ENCODE peak calls at places on chromosomes 16 and 17, in five cellular contexts. One of them, this sample, is unnamed.

GRCh38 chr16:10741844-10742243 is 1.8 kb upstream of the NUBP1 start:
- DNase-seq in upper lobe of right lung: no peak
- DNase-seq in H1: no peak
- DNase-seq in cardiac muscle cell: peak
- DNase-seq in endothelial cell of umbilical vein: no peak
- DNase-seq in this sample: peak

GRCh38 chr17:63826468-63827001 is 696 bp upstream of the PSMC5 start:
- DNase-seq in upper lobe of right lung: no peak
- DNase-seq in H1: no peak
- DNase-seq in cardiac muscle cell: no peak
- DNase-seq in endothelial cell of umbilical vein: no peak
- DNase-seq in this sample: peak

GRCh38 chr17:3993493-3994220 is 29.4 kb upstream of the ATP2A3 start:
- DNase-seq in upper lobe of right lung: no peak
- DNase-seq in H1: no peak
- DNase-seq in cardiac muscle cell: no peak
- DNase-seq in endothelial cell of umbilical vein: peak
- DNase-seq in this sample: no peak

GRCh38 chr16:15607700-15608396 is 35.1 kb downstream of the MARF1 start:
- DNase-seq in upper lobe of right lung: no peak
- DNase-seq in H1: no peak
- DNase-seq in cardiac muscle cell: peak
- DNase-seq in endothelial cell of umbilical vein: no peak
- DNase-seq in this sample: peak

GRCh38 chr16:2818278-2818876 is 1.3 kb downstream of the PRSS21 start:
- DNase-seq in upper lobe of right lung: peak
- DNase-seq in H1: no peak
- DNase-seq in cardiac muscle cell: no peak
- DNase-seq in endothelial cell of umbilical vein: no peak
- DNase-seq in this sample: no peak

GRCh38 chr16:27761816-27762215 is 211.9 kb downstream of the KATNIP start:
- DNase-seq in upper lobe of right lung: no peak
- DNase-seq in H1: no peak
- DNase-seq in cardiac muscle cell: no peak
- DNase-seq in endothelial cell of umbilical vein: no peak
- DNase-seq in this sample: no peak

GRCh38 chr17:50588391-50589111 is 28.0 kb downstream of the CACNA1G start:
- DNase-seq in upper lobe of right lung: no peak
- DNase-seq in H1: no peak
- DNase-seq in cardiac muscle cell: peak
- DNase-seq in endothelial cell of umbilical vein: peak
- DNase-seq in this sample: peak

GRCh38 chr16:31221357-31222160 is 4.6 kb upstream of the PYDC1 start:
- DNase-seq in upper lobe of right lung: no peak
- DNase-seq in H1: no peak
- DNase-seq in cardiac muscle cell: no peak
- DNase-seq in endothelial cell of umbilical vein: no peak
- DNase-seq in this sample: no peak

GRCh38 chr16:50316102-50316847 is 49.9 kb downstream of the ADCY7 start:
- DNase-seq in upper lobe of right lung: no peak
- DNase-seq in H1: no peak
- DNase-seq in cardiac muscle cell: no peak
- DNase-seq in endothelial cell of umbilical vein: no peak
- DNase-seq in this sample: no peak

GRCh38 chr16:52515068-52515671 is 31.8 kb downstream of the TOX3 start:
- DNase-seq in upper lobe of right lung: no peak
- DNase-seq in H1: no peak
- DNase-seq in cardiac muscle cell: no peak
- DNase-seq in endothelial cell of umbilical vein: no peak
- DNase-seq in this sample: no peak

GRCh38 chr16:19810817-19811731 is 73.6 kb downstream of the GPRC5B start:
- DNase-seq in upper lobe of right lung: no peak
- DNase-seq in H1: no peak
- DNase-seq in cardiac muscle cell: peak
- DNase-seq in endothelial cell of umbilical vein: peak
- DNase-seq in this sample: peak

GRCh38 chr16:22260490-22260889 is 36.7 kb upstream of the POLR3E start:
- DNase-seq in upper lobe of right lung: no peak
- DNase-seq in H1: no peak
- DNase-seq in cardiac muscle cell: no peak
- DNase-seq in endothelial cell of umbilical vein: no peak
- DNase-seq in this sample: no peak

DNA sequence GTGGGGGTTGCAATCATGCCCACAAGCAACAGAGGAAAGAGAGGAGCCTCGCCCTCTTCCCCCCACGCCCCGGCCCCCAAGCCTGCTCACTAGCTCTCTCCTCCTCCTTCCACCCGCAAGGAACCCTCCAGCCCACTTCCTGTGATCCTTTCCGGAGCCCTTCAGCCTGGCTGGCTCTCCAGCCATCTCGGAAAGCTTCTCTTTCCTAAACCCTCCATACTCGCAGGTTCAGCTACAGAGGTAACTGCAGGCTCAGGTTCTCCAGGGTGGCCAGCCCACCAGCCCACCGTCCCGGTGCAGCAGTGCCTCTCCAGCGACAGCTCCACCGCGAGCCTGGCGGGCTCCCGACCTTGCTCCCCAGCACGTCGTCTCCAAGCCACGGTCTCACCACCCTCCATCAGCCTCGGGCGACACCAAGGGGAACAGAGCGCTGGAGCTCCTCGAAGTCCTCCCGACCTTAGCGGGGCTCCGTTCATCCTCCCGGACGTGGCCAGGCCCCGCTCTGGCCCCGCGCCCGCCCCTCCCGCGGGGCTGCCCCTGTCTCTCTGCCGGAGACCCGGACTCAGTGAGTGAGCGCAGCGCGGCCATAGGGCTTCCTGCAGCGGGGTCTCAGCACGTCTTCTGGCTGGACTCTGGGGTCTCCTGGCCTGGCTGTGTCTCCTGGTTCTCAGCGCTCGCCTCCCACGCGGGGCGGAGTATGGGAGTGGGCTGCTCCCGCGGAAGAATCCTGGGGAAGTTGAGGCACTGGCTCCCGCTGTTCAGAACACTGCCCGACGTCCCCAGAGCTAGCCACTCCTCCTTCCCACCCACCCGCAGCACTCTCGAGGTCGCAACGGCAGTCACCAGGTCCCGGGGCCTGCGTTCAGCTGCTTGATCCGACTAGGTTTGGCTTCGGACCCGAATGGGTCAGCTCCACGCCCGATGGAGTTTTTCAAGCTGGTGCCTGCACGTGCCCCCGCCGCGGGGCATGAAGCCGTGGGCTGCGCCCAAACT is 12.8 kb upstream of the ODF4 start:
- DNase-seq in upper lobe of right lung: peak
- DNase-seq in H1: no peak
- DNase-seq in cardiac muscle cell: peak
- DNase-seq in endothelial cell of umbilical vein: peak
- DNase-seq in this sample: peak
- H3K4me3 ChIP-seq in upper lobe of right lung: peak
- H3K4me3 ChIP-seq in H1: peak
- H3K4me3 ChIP-seq in cardiac muscle cell: peak
- H3K4me3 ChIP-seq in endothelial cell of umbilical vein: peak
- H3K4me3 ChIP-seq in this sample: peak

DNA sequence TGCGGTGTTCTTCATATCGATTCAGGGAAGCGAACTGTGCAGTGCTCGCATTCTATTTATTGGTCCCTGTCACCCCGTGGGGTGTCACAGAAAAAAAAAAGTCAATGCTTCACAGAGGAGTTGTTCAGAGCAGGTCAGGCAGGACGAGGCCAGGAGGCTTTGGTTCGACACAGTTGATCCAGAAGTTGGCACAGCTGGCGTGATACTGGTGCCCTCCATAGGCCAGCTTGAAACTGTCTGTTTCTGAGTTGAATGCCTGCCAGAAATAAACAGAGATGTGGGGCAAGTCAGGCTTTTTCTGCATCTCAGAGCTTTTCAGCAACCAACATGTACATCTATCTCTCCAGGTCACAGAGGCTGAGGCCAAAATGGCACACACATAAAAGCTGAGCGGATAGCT is 29.1 kb downstream of the DUSP14 start:
- DNase-seq in upper lobe of right lung: no peak
- DNase-seq in H1: no peak
- DNase-seq in cardiac muscle cell: peak
- DNase-seq in endothelial cell of umbilical vein: no peak
- DNase-seq in this sample: peak
- TF ChIP-seq CTCF in upper lobe of right lung: no peak
- TF ChIP-seq CTCF in H1: no peak
- TF ChIP-seq CTCF in cardiac muscle cell: no peak
- TF ChIP-seq CTCF in endothelial cell of umbilical vein: no peak
- TF ChIP-seq CTCF in this sample: no peak

GRCh38 chr17:67375761-67376160 is 1.3 kb upstream of the PITPNC1 start:
- DNase-seq in upper lobe of right lung: no peak
- DNase-seq in H1: no peak
- DNase-seq in cardiac muscle cell: no peak
- DNase-seq in endothelial cell of umbilical vein: no peak
- DNase-seq in this sample: no peak
- H3K4me3 ChIP-seq in upper lobe of right lung: no peak
- H3K4me3 ChIP-seq in H1: no peak
- H3K4me3 ChIP-seq in cardiac muscle cell: no peak
- H3K4me3 ChIP-seq in endothelial cell of umbilical vein: no peak
- H3K4me3 ChIP-seq in this sample: no peak

GRCh38 chr17:67072885-67073284 is 28.5 kb downstream of the CACNG1 start:
- DNase-seq in upper lobe of right lung: no peak
- DNase-seq in H1: no peak
- DNase-seq in cardiac muscle cell: no peak
- DNase-seq in endothelial cell of umbilical vein: no peak
- DNase-seq in this sample: no peak
- TF ChIP-seq CTCF in upper lobe of right lung: no peak
- TF ChIP-seq CTCF in H1: no peak
- TF ChIP-seq CTCF in cardiac muscle cell: no peak
- TF ChIP-seq CTCF in endothelial cell of umbilical vein: no peak
- TF ChIP-seq CTCF in this sample: no peak

GRCh38 chr17:32876414-32877163 is at the start of gene MYO1D:
- DNase-seq in upper lobe of right lung: peak
- DNase-seq in H1: no peak
- DNase-seq in cardiac muscle cell: no peak
- DNase-seq in endothelial cell of umbilical vein: no peak
- DNase-seq in this sample: no peak

GRCh38 chr17:32875904-32876413 is 965 bp downstream of the MYO1D start:
- DNase-seq in upper lobe of right lung: no peak
- DNase-seq in H1: no peak
- DNase-seq in cardiac muscle cell: peak
- DNase-seq in endothelial cell of umbilical vein: peak
- DNase-seq in this sample: peak

GRCh38 chr17:32877164-32877764 is 340 bp upstream of the MYO1D start:
- DNase-seq in upper lobe of right lung: peak
- DNase-seq in H1: peak
- DNase-seq in cardiac muscle cell: peak
- DNase-seq in endothelial cell of umbilical vein: peak
- DNase-seq in this sample: peak

GRCh38 chr17:32873114-32873513 is 3.8 kb downstream of the MYO1D start:
- DNase-seq in upper lobe of right lung: no peak
- DNase-seq in H1: no peak
- DNase-seq in cardiac muscle cell: no peak
- DNase-seq in endothelial cell of umbilical vein: no peak
- DNase-seq in this sample: no peak

GRCh38 chr17:32875230-32875903 is 1.6 kb downstream of the MYO1D start:
- DNase-seq in upper lobe of right lung: no peak
- DNase-seq in H1: no peak
- DNase-seq in cardiac muscle cell: no peak
- DNase-seq in endothelial cell of umbilical vein: no peak
- DNase-seq in this sample: no peak
- H3K4me3 ChIP-seq in upper lobe of right lung: peak
- H3K4me3 ChIP-seq in H1: peak
- H3K4me3 ChIP-seq in cardiac muscle cell: peak
- H3K4me3 ChIP-seq in endothelial cell of umbilical vein: peak
- H3K4me3 ChIP-seq in this sample: peak

DNA sequence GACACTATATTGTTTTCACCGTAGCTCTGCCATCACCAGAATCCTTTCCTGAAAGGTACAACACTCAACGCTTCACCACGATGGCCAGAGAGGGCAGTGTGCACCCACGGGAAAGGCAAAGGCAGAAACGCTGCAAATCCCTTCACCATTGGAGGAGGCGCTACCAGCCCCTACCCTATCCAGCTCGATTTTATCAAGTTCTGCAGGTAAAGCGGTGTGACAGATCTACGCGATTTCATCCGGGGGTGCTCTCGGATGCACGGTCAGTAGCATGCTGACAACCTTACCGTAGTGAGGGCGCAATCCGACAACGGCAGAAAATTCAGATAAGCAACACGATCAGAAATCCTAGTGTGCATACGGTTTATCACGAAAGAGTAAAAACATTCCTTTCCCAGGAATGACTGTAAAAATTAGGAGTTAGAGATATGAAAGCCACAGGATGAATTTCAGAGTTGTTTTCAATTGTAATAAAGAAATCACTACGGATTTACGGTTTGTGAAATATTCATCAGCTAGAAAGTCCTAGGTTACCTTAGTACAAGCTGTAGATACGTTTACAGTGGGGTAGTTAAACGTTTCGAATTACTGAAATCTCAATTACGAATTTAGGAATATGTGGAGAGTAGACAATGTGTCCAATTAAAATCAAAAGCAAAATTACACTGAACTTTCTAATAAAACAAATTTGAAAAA is 1.8 kb downstream of the NETO2 start:
- DNase-seq in upper lobe of right lung: peak
- DNase-seq in H1: peak
- DNase-seq in cardiac muscle cell: peak
- DNase-seq in endothelial cell of umbilical vein: peak
- DNase-seq in this sample: peak
- TF ChIP-seq CTCF in upper lobe of right lung: peak
- TF ChIP-seq CTCF in H1: peak
- TF ChIP-seq CTCF in cardiac muscle cell: peak
- TF ChIP-seq CTCF in endothelial cell of umbilical vein: peak
- TF ChIP-seq CTCF in this sample: peak

DNA sequence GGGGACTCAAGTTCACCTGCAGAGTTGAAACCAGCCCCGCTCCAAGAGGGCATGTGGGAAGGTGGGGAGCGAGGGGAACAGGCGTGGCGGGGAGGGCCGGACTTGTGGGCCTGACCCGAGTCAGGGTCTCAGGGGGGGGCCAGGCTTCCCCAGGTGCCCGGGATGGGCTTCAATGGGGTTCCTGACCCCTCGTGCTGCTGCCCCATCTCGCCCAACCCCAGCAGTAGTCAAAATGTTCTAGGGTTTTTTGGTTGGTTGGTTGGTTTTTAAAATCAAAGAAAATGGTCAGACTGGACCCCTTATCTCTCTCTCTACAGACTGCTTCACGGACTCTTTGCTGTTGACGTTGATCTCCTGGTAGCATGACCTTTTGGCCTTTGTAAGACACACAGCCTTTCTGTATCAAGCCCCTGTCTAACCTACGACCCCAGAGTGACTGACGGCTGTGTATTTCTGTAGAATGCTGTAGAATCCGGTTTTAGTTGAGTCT is 69.5 kb downstream of the AMFR start:
- DNase-seq in upper lobe of right lung: peak
- DNase-seq in H1: no peak
- DNase-seq in cardiac muscle cell: peak
- DNase-seq in endothelial cell of umbilical vein: no peak
- DNase-seq in this sample: no peak
- H3K4me3 ChIP-seq in upper lobe of right lung: no peak
- H3K4me3 ChIP-seq in H1: no peak
- H3K4me3 ChIP-seq in cardiac muscle cell: no peak
- H3K4me3 ChIP-seq in endothelial cell of umbilical vein: no peak
- H3K4me3 ChIP-seq in this sample: no peak

GRCh38 chr17:29124135-29124930 is 55.9 kb downstream of the MYO18A start:
- DNase-seq in upper lobe of right lung: no peak
- DNase-seq in H1: no peak
- DNase-seq in cardiac muscle cell: peak
- DNase-seq in endothelial cell of umbilical vein: peak
- DNase-seq in this sample: peak
- TF ChIP-seq CTCF in upper lobe of right lung: peak
- TF ChIP-seq CTCF in H1: peak
- TF ChIP-seq CTCF in cardiac muscle cell: peak
- TF ChIP-seq CTCF in endothelial cell of umbilical vein: peak
- TF ChIP-seq CTCF in this sample: peak

This sample was measured in cardiac fibroblast.